ENCODE peak calls at places on chromosome 1, in four cellular contexts. M is naive thymus-derived CD4-positive, alpha-beta T cell; K is HCT116; S is stomach. Y is an unnamed sample.
A peak's percentile ranks its signal among the peaks of the same experiment; 100 is the strongest.

GRCh38 chr1:51853360-51853759 is 25.2 kb downstream of the NRDC start:
- DNase-seq in M (no peak), K (no peak), S (no peak), Y (no peak)

GRCh38 chr1:46113948-46114347 is 18.5 kb downstream of the PIK3R3 start:
- DNase-seq in M (no peak), K (no peak), S (no peak), Y (no peak)

GRCh38 chr1:200027264-200027823 is at the start of gene NR5A2:
- DNase-seq in M (no peak), K (no peak), S (no peak), Y (peak; percentile 69)

GRCh38 chr1:98046031-98046641 is 125.3 kb upstream of the DPYD start:
- DNase-seq in M (no peak), K (no peak), S (no peak), Y (no peak)

GRCh38 chr1:97508653-97509218 is 412.1 kb downstream of the DPYD start:
- DNase-seq in M (no peak), K (no peak), S (no peak), Y (no peak)

GRCh38 chr1:204711947-204712701 is 26.6 kb upstream of the LRRN2 start:
- DNase-seq in M (no peak), K (no peak), S (no peak), Y (no peak)

GRCh38 chr1:94708299-94708685 is 111.9 kb upstream of the SLC44A3 start:
- DNase-seq in M (no peak), K (no peak), S (no peak), Y (no peak)

GRCh38 chr1:214833357-214833756 is 230.4 kb downstream of the CENPF start:
- DNase-seq in M (no peak), K (no peak), S (no peak), Y (peak; percentile 42)

GRCh38 chr1:8373547-8374270 is 55.8 kb downstream of the SLC45A1 start:
- DNase-seq in M (no peak), K (peak; percentile 4), S (peak; percentile 71), Y (no peak)

GRCh38 chr1:236854602-236854978 is 59.5 kb downstream of the MTR start:
- DNase-seq in M (no peak), K (no peak), S (no peak), Y (no peak)

GRCh38 chr1:64965239-64966157 is 851 bp downstream of the JAK1 start:
- DNase-seq in M (peak; percentile 84), K (no peak), S (peak; percentile 69), Y (peak; percentile 25)

GRCh38 chr1:41704189-41704588 is 214.5 kb downstream of the HIVEP3 start:
- DNase-seq in M (no peak), K (no peak), S (no peak), Y (no peak)

GRCh38 chr1:23013657-23014056 is 2.0 kb downstream of the TEX46 start:
- DNase-seq in M (no peak), K (no peak), S (no peak), Y (no peak)

GRCh38 chr1:3233031-3233430 is 164.0 kb downstream of the PRDM16 start:
- DNase-seq in M (no peak), K (no peak), S (no peak), Y (no peak)
- H3K4me1 ChIP-seq in M (no peaks in the 10 kb centered on the region), K (no peaks in the 10 kb centered on the region), S (peaks cover 22% of the 10 kb centered on the region), Y (no peaks in the 10 kb centered on the region)

GRCh38 chr1:150562384-150563339 is 13.5 kb downstream of the ADAMTSL4 start:
- DNase-seq in M (peak; percentile 73), K (no peak), S (peak; percentile 51), Y (no peak)
- H3K4me1 ChIP-seq in M (peaks cover 63% of the 10 kb centered on the region), K (peaks cover 59% of the 10 kb centered on the region), S (peaks cover 91% of the 10 kb centered on the region), Y (peaks cover 41% of the 10 kb centered on the region)

GRCh38 chr1:6501414-6501813 is 9.9 kb upstream of the PLEKHG5 start:
- DNase-seq in M (no peak), K (no peak), S (no peak), Y (no peak)
- H3K4me1 ChIP-seq in M (peaks cover 4% of the 10 kb centered on the region), K (peaks cover 17% of the 10 kb centered on the region), S (peaks cover 22% of the 10 kb centered on the region), Y (peaks cover 5% of the 10 kb centered on the region)

GRCh38 chr1:47184090-47184735 is 5.6 kb downstream of the PDZK1IP1 start:
- DNase-seq in M (no peak), K (no peak), S (peak; percentile 13), Y (no peak)
- H3K4me1 ChIP-seq in M (peaks cover 4% of the 10 kb centered on the region), K (peaks cover 17% of the 10 kb centered on the region), S (peaks cover 16% of the 10 kb centered on the region), Y (peaks cover 53% of the 10 kb centered on the region)

GRCh38 chr1:66944330-66945274 is 19.8 kb downstream of the MIER1 start:
- DNase-seq in M (no peak), K (peak; percentile 52), S (no peak), Y (no peak)
- H3K4me1 ChIP-seq in M (peaks cover 20% of the 10 kb centered on the region), K (peaks cover 41% of the 10 kb centered on the region), S (peaks cover 59% of the 10 kb centered on the region), Y (no peaks in the 10 kb centered on the region)

DNA sequence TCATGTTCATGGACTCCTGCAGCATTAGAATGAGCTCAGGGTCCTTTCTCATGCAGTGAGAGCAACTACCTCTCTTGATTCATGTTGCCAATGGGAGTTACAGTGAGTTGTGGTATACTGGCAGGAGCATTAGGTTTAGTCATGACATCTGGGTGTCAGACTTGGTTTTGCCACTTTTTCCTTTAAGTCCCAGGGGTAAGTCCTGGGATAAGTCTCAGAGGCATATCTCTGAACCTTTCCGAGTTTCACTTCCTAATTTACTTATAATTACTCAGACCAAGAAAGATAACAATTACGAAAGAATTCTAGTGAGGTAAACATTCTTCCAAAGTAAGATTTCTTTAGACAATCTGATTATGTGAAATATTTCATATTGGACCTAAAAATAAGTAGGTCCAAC is 606.0 kb downstream of the SMYD3 start:
- DNase-seq in M (no peak), K (no peak), S (no peak), Y (no peak)
- H3K4me1 ChIP-seq in M (no peaks in the 10 kb centered on the region), K (no peaks in the 10 kb centered on the region), S (no peaks in the 10 kb centered on the region), Y (no peaks in the 10 kb centered on the region)

GRCh38 chr1:207811920-207812720 is 60.3 kb downstream of the CD46 start:
- DNase-seq in M (no peak), K (no peak), S (peak; percentile 82), Y (peak; percentile 70)
- H3K4me1 ChIP-seq in M (peaks cover 13% of the 10 kb centered on the region), K (peaks cover 23% of the 10 kb centered on the region), S (peaks cover 100% of the 10 kb centered on the region), Y (no peaks in the 10 kb centered on the region)

GRCh38 chr1:218482683-218483082 is 137.5 kb downstream of the TGFB2 start:
- DNase-seq in M (no peak), K (no peak), S (no peak), Y (no peak)
- H3K4me1 ChIP-seq in M (no peaks in the 10 kb centered on the region), K (peaks cover 11% of the 10 kb centered on the region), S (peaks cover 20% of the 10 kb centered on the region), Y (peaks cover 30% of the 10 kb centered on the region)

DNA sequence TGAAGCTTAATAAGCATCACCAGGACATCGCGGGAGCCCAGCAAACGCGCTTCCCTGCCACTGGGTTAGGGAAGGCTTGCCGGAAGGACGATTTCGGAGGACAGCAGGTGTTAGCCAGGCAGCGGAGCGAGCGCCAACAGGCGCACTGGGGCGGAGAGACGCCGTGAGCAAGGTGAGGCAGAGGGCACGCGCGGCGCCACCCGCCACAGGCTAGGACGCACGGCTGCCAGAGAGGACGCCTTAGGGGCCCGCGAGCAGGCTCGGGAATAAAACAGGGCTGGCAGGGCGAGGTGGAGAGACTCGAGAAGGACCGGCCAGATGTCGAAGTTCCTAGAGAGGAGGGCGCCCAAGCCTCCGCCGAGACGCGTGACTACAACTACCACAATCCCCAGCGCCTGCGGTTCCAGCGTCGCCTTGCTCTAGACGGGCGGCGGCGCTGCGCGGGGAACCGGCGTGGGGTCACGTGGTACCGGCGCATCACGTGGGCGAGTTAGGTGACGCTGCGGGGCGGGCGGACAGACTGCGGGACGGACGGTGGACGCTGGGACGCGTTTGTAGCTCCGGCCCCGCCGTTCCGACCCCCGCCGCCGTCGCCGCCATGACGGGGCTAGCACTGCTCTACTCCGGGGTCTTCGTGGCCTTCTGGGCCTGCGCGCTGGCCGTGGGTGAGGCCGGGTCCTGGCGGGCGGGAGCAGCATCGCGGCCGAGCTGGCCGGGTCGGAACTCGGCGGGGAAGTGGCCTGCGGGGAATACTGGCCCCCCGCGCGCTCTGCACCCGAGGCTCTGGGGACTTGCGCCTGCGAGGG is at the start of gene ATP6V0B:
- DNase-seq in M (peak; percentile 90), K (peak; percentile 87), S (peak; percentile 98), Y (peak; percentile 91)
- H3K4me1 ChIP-seq in M (peaks cover 27% of the 10 kb centered on the region), K (peaks cover 59% of the 10 kb centered on the region), S (peaks cover 67% of the 10 kb centered on the region), Y (peaks cover 17% of the 10 kb centered on the region)